ENCODE peak calls at places on chromosomes 4 and X, in six cellular contexts. O is activated T-cell treated with anti-CD3 and anti-CD28 coated beads, Interleukin-2, amount 50 U/mL, for 24 hours; S is NCI-H446; W is NCI-H1105; F is upper lobe of right lung; P is NCI-H524 treated with DMSO at 0.1 percent for 48 hours. V is an unnamed sample.

GRCh38 chr4:73045894-73046293 is 23.6 kb downstream of the COX18 start:
- DNase-seq in O (no peak), S (no peak), W (no peak), F (no peak), P (no peak), V (no peak)

GRCh38 chr4:132218406-132218805 is 930.7 kb upstream of the PCDH10 start:
- DNase-seq in O (no peak), S (no peak), W (no peak), F (no peak), P (no peak), V (no peak)

GRCh38 chr4:1777822-1778641 is 15.1 kb upstream of the FGFR3 start:
- DNase-seq in O (no peak), S (no peak), W (no peak), F (no peak), P (no peak), V (peak; percentile 82)

GRCh38 chr4:145488310-145488709 is 6.7 kb downstream of the SMAD1 start:
- DNase-seq in O (no peak), S (no peak), W (no peak), F (no peak), P (no peak), V (no peak)

GRCh38 chr4:37803348-37803973 is 23.0 kb upstream of the PGM2 start:
- DNase-seq in O (no peak), S (peak; percentile 28), W (no peak), F (no peak), P (no peak), V (peak; percentile 53)

GRCh38 chr4:154049457-154050181 is 260.7 kb upstream of the SFRP2 start:
- DNase-seq in O (no peak), S (no peak), W (no peak), F (no peak), P (no peak), V (no peak)

GRCh38 chr4:114599231-114600065 is 841 bp downstream of the UGT8 start:
- DNase-seq in O (peak; percentile 33), S (no peak), W (peak; percentile 26), F (peak; percentile 68), P (no peak), V (no peak)

GRCh38 chr4:54215379-54216072 is 13.6 kb upstream of the PDGFRA start:
- DNase-seq in O (no peak), S (no peak), W (no peak), F (no peak), P (no peak), V (no peak)

GRCh38 chrX:15675490-15675921 is 10.9 kb upstream of the CLTRN start:
- DNase-seq in O (peak; percentile 95), S (peak; percentile 64), W (peak; percentile 64), F (peak; percentile 89), P (peak; percentile 56), V (no peak)

GRCh38 chrX:27254663-27255062 is 208.5 kb downstream of the PPP4R3C start:
- DNase-seq in O (no peak), S (no peak), W (no peak), F (no peak), P (no peak), V (no peak)

GRCh38 chr4:1600211-1600780 is 83.8 kb downstream of the FAM53A start:
- DNase-seq in O (no peak), S (no peak), W (no peak), F (peak; percentile 47), P (no peak), V (no peak)

GRCh38 chrX:151397741-151398070 is 700 bp downstream of the VMA21 start:
- DNase-seq in O (no peak), S (peak; percentile 0), W (no peak), F (no peak), P (no peak), V (peak; percentile 5)

GRCh38 chr4:168304744-168305459 is 13.7 kb downstream of the DDX60 start:
- DNase-seq in O (no peak), S (peak; percentile 11), W (peak; percentile 2), F (no peak), P (no peak), V (peak; percentile 89)

GRCh38 chrX:19183777-19184485 is 61.7 kb upstream of the ADGRG2 start:
- DNase-seq in O (no peak), S (no peak), W (no peak), F (no peak), P (no peak), V (no peak)

GRCh38 chr4:140028676-140029407 is 125.1 kb downstream of the MAML3 start:
- DNase-seq in O (no peak), S (no peak), W (no peak), F (no peak), P (no peak), V (no peak)

GRCh38 chrX:1401611-1402430 is 9.9 kb upstream of the SLC25A6 start:
- DNase-seq in O (peak; percentile 30), S (no peak), W (no peak), F (peak; percentile 58), P (no peak), V (no peak)

GRCh38 chrX:47232197-47232802 is 509 bp upstream of the USP11 start:
- DNase-seq in O (no peak), S (no peak), W (no peak), F (no peak), P (no peak), V (no peak)

GRCh38 chr4:144647095-144647959 is 1.4 kb downstream of the HHIP start:
- DNase-seq in O (no peak), S (no peak), W (no peak), F (no peak), P (no peak), V (peak; percentile 38)

GRCh38 chr4:99624141-99624719 is 33.4 kb downstream of the C4orf54 start:
- DNase-seq in O (no peak), S (no peak), W (no peak), F (no peak), P (no peak), V (no peak)

GRCh38 chr4:148044889-148045352 is 313.0 kb downstream of the ARHGAP10 start:
- DNase-seq in O (no peak), S (no peak), W (no peak), F (no peak), P (no peak), V (no peak)

GRCh38 chrX:29397506-29397905 is 810.3 kb downstream of the IL1RAPL1 start:
- DNase-seq in O (no peak), S (no peak), W (no peak), F (no peak), P (no peak), V (peak; percentile 1)

GRCh38 chrX:3451566-3451965 is 105.1 kb upstream of the MXRA5 start:
- DNase-seq in O (no peak), S (no peak), W (no peak), F (no peak), P (peak; percentile 40), V (no peak)

GRCh38 chr4:40719008-40719623 is 30.6 kb upstream of the NSUN7 start:
- DNase-seq in O (no peak), S (no peak), W (no peak), F (no peak), P (peak; percentile 19), V (peak; percentile 43)

GRCh38 chr4:36039031-36039430 is 205.3 kb downstream of the ARAP2 start:
- DNase-seq in O (no peak), S (no peak), W (no peak), F (no peak), P (no peak), V (no peak)

GRCh38 chr4:26812049-26812729 is 48.5 kb upstream of the STIM2 start:
- DNase-seq in O (no peak), S (no peak), W (no peak), F (no peak), P (no peak), V (no peak)

GRCh38 chr4:81471361-81472248 is at the start of gene RASGEF1B:
- DNase-seq in O (peak; percentile 97), S (no peak), W (peak; percentile 76), F (peak; percentile 98), P (no peak), V (peak; percentile 59)

GRCh38 chr4:29581469-29581868 is 1138.7 kb upstream of the PCDH7 start:
- DNase-seq in O (no peak), S (peak; percentile 18), W (no peak), F (no peak), P (no peak), V (no peak)

GRCh38 chr4:156962551-156962974 is 9.0 kb downstream of the PDGFC start:
- DNase-seq in O (no peak), S (no peak), W (no peak), F (no peak), P (no peak), V (peak; percentile 93)